ENCODE peak calls at places on chromosome 13, in nine cellular contexts. M is T-helper 9 cell; A is right atrium auricular region; Y is AG08395; G is HCT116; V is activated naive CD4-positive, alpha-beta T cell treated with anti-CD3 and anti-CD28 coated beads for 36 hours; J is K562; L is hypothalamus; P is ELR. T is an unnamed sample.
A peak's percentile ranks its signal among the peaks of the same experiment; 100 is the strongest.

GRCh38 chr13:46062190-46062589 is 9.6 kb upstream of the ZC3H13 start:
- DNase-seq in Y (no peak), A (no peak), L (no peak), G (no peak), P (peak; percentile 93), M (no peak), V (no peak), J (no peak), T (no peak)

GRCh38 chr13:29465741-29466293 is 129.7 kb downstream of the SLC7A1 start:
- DNase-seq in J (peak; percentile 38), M (no peak), Y (peak; percentile 48), A (no peak), V (no peak), P (peak; percentile 76), G (no peak), L (no peak), T (no peak)

GRCh38 chr13:70042193-70042592 is 65.4 kb upstream of the ATXN8OS start:
- DNase-seq in V (no peak), J (no peak), L (no peak), A (no peak), G (no peak), Y (no peak), P (no peak), M (no peak), T (no peak)

GRCh38 chr13:104011505-104012270 is 945.5 kb upstream of the SLC10A2 start:
- DNase-seq in J (no peak), P (peak; percentile 9), L (no peak), Y (no peak), A (no peak), M (no peak), V (no peak), G (no peak), T (no peak)

GRCh38 chr13:114194853-114195252 is 15.8 kb downstream of the CFAP97D2 start:
- DNase-seq in G (no peak), Y (no peak), P (no peak), J (no peak), A (no peak), V (peak; percentile 41), M (no peak), L (no peak), T (no peak)

GRCh38 chr13:25927363-25927762 is 124.5 kb downstream of the SHISA2 start:
- DNase-seq in L (no peak), G (no peak), J (no peak), P (no peak), V (no peak), A (no peak), Y (no peak), M (no peak), T (no peak)

GRCh38 chr13:108437496-108437895 is 168.0 kb downstream of the TNFSF13B start:
- DNase-seq in A (no peak), Y (no peak), P (peak; percentile 50), M (no peak), G (no peak), V (no peak), L (no peak), J (no peak), T (no peak)

GRCh38 chr13:23531446-23531845 is 38.8 kb upstream of the TNFRSF19 start:
- DNase-seq in A (no peak), G (no peak), M (no peak), J (no peak), Y (no peak), P (no peak), L (no peak), V (no peak), T (no peak)

GRCh38 chr13:21018220-21018619 is 43.2 kb downstream of the LATS2 start:
- DNase-seq in L (no peak), M (no peak), J (no peak), G (no peak), Y (no peak), V (no peak), P (no peak), A (no peak), T (no peak)

GRCh38 chr13:27619093-27619705 is 1.1 kb downstream of the LNX2 start:
- DNase-seq in P (peak; percentile 28), Y (no peak), L (no peak), A (no peak), V (no peak), M (no peak), J (no peak), G (no peak), T (no peak)

GRCh38 chr13:53064721-53065120 is 36.1 kb downstream of the OLFM4 start:
- DNase-seq in A (no peak), L (no peak), Y (no peak), J (no peak), M (no peak), G (no peak), V (no peak), P (no peak), T (no peak)

GRCh38 chr13:51542358-51542972 is 41.8 kb upstream of the WDFY2 start:
- DNase-seq in L (no peak), J (no peak), P (no peak), G (no peak), V (no peak), M (no peak), A (no peak), Y (no peak), T (no peak)

GRCh38 chr13:48559638-48560320 is 26.9 kb upstream of the RCBTB2 start:
- DNase-seq in A (no peak), L (no peak), Y (no peak), J (peak; percentile 21), G (no peak), M (no peak), P (peak; percentile 76), V (no peak), T (no peak)

GRCh38 chr13:99442273-99442895 is 58.9 kb upstream of the TM9SF2 start:
- DNase-seq in M (peak; percentile 41), Y (peak; percentile 62), G (peak; percentile 39), L (no peak), V (peak; percentile 69), J (peak; percentile 55), A (no peak), P (peak; percentile 61), T (no peak)

GRCh38 chr13:40518481-40518882 is 148.0 kb downstream of the FOXO1 start:
- DNase-seq in J (no peak), M (peak; percentile 12), V (peak; percentile 92), A (no peak), Y (no peak), G (no peak), P (no peak), L (no peak), T (no peak)

GRCh38 chr13:101449971-101450748 is 2.3 kb upstream of the ITGBL1 start:
- DNase-seq in V (no peak), M (no peak), A (no peak), G (peak; percentile 42), Y (peak; percentile 72), J (no peak), P (peak; percentile 98), L (no peak), T (no peak)

GRCh38 chr13:108154421-108154858 is 60.9 kb downstream of the LIG4 start:
- DNase-seq in A (no peak), V (no peak), P (no peak), L (no peak), M (no peak), G (no peak), J (no peak), Y (no peak), T (no peak)

GRCh38 chr13:43154839-43155238 is 131.5 kb downstream of the DNAJC15 start:
- DNase-seq in G (no peak), M (no peak), P (no peak), V (no peak), Y (no peak), L (no peak), J (no peak), A (no peak), T (no peak)

GRCh38 chr13:30978981-30979956 is 46.8 kb downstream of the TEX26 start:
- DNase-seq in L (no peak), P (peak; percentile 20), M (peak; percentile 41), G (peak; percentile 38), J (peak; percentile 52), Y (no peak), V (peak; percentile 57), A (no peak), T (no peak)

GRCh38 chr13:109778102-109778542 is 8.3 kb downstream of the IRS2 start:
- DNase-seq in J (peak; percentile 18), G (no peak), P (peak; percentile 61), A (no peak), V (peak; percentile 21), M (no peak), Y (no peak), L (no peak), T (no peak)

GRCh38 chr13:26541041-26541440 is 16.4 kb upstream of the WASF3 start:
- DNase-seq in G (no peak), L (no peak), Y (no peak), V (no peak), M (no peak), P (no peak), J (no peak), A (no peak), T (no peak)

GRCh38 chr13:93309886-93310520 is 83.4 kb downstream of the GPC6 start:
- DNase-seq in M (no peak), L (no peak), A (no peak), G (no peak), Y (peak; percentile 42), J (no peak), P (peak; percentile 61), V (no peak), T (no peak)

GRCh38 chr13:62631124-62631523 is 1215.5 kb upstream of the PCDH20 start:
- DNase-seq in G (no peak), L (no peak), A (no peak), M (no peak), V (no peak), Y (no peak), P (no peak), J (no peak), T (no peak)

GRCh38 chr13:99164226-99164625 is 36.4 kb upstream of the UBAC2 start:
- DNase-seq in J (no peak), P (no peak), M (no peak), V (no peak), Y (no peak), G (no peak), L (no peak), A (no peak), T (no peak)

GRCh38 chr13:47480121-47480520 is 521.0 kb downstream of the SUCLA2 start:
- DNase-seq in V (no peak), P (peak; percentile 95), G (no peak), M (no peak), A (no peak), Y (peak; percentile 68), J (no peak), L (no peak), T (no peak)

GRCh38 chr13:32660227-32660626 is 74.0 kb downstream of the PDS5B start:
- DNase-seq in M (no peak), V (no peak), G (no peak), Y (no peak), A (no peak), L (no peak), J (no peak), P (no peak), T (no peak)

GRCh38 chr13:74129500-74130144 is 4.6 kb downstream of the KLF12 start:
- DNase-seq in Y (no peak), L (no peak), A (no peak), J (peak; percentile 8), G (no peak), M (no peak), P (peak; percentile 42), V (peak; percentile 28), T (no peak)

GRCh38 chr13:62119739-62120700 is 704.4 kb upstream of the PCDH20 start:
- DNase-seq in J (no peak), L (no peak), P (peak; percentile 56), V (no peak), A (no peak), G (peak; percentile 10), Y (peak; percentile 5), M (no peak), T (no peak)

GRCh38 chr13:95099541-95099940 is 201.7 kb downstream of the ABCC4 start:
- DNase-seq in A (no peak), V (no peak), J (no peak), L (no peak), M (no peak), P (peak; percentile 36), G (no peak), Y (no peak), T (no peak)

GRCh38 chr13:70253411-70253810 is 145.2 kb upstream of the KLHL1 start:
- DNase-seq in V (no peak), P (peak; percentile 32), J (no peak), A (no peak), M (no peak), L (no peak), G (no peak), Y (no peak), T (no peak)

GRCh38 chr13:26971990-26972888 is 199.4 kb downstream of the USP12 start:
- DNase-seq in J (peak; percentile 52), L (no peak), A (no peak), Y (no peak), V (peak; percentile 65), G (peak; percentile 26), P (peak; percentile 57), M (no peak), T (no peak)

T was measured in CD14-positive monocyte.